ENCODE peak calls at places on chromosome 5, in four cellular contexts. One of them, this sample, is unnamed.
A peak's percentile ranks its signal among the peaks of the same experiment; 100 is the strongest.

GRCh38 chr5:104800440-104801048 is 1238.0 kb upstream of the NUDT12 start:
- DNase-seq in activated T-cell treated with anti-CD3 and anti-CD28 coated beads for 1 hour: no peak
- DNase-seq in kidney tubule cell: peak; percentile 5
- DNase-seq in spleen: no peak
- DNase-seq in this sample: no peak

GRCh38 chr5:168159425-168159824 is 132.0 kb upstream of the WWC1 start:
- DNase-seq in activated T-cell treated with anti-CD3 and anti-CD28 coated beads for 1 hour: no peak
- DNase-seq in kidney tubule cell: peak; percentile 76
- DNase-seq in spleen: no peak
- DNase-seq in this sample: no peak

GRCh38 chr5:83368835-83369234 is 102.7 kb upstream of the VCAN start:
- DNase-seq in activated T-cell treated with anti-CD3 and anti-CD28 coated beads for 1 hour: no peak
- DNase-seq in kidney tubule cell: no peak
- DNase-seq in spleen: no peak
- DNase-seq in this sample: peak; percentile 73

GRCh38 chr5:157951673-157952373 is 92.9 kb upstream of the CLINT1 start:
- DNase-seq in activated T-cell treated with anti-CD3 and anti-CD28 coated beads for 1 hour: no peak
- DNase-seq in kidney tubule cell: no peak
- DNase-seq in spleen: no peak
- DNase-seq in this sample: no peak

GRCh38 chr5:122029818-122030217 is 48.2 kb downstream of the LOX start:
- DNase-seq in activated T-cell treated with anti-CD3 and anti-CD28 coated beads for 1 hour: no peak
- DNase-seq in kidney tubule cell: no peak
- DNase-seq in spleen: no peak
- DNase-seq in this sample: no peak

GRCh38 chr5:44499381-44499780 is 110.2 kb upstream of the FGF10 start:
- DNase-seq in activated T-cell treated with anti-CD3 and anti-CD28 coated beads for 1 hour: no peak
- DNase-seq in kidney tubule cell: no peak
- DNase-seq in spleen: no peak
- DNase-seq in this sample: no peak

GRCh38 chr5:42750507-42750906 is 6.1 kb upstream of the CCDC152 start:
- DNase-seq in activated T-cell treated with anti-CD3 and anti-CD28 coated beads for 1 hour: no peak
- DNase-seq in kidney tubule cell: no peak
- DNase-seq in spleen: no peak
- DNase-seq in this sample: no peak

GRCh38 chr5:26569929-26570258 is 468.5 kb downstream of the CDH9 start:
- DNase-seq in activated T-cell treated with anti-CD3 and anti-CD28 coated beads for 1 hour: no peak
- DNase-seq in kidney tubule cell: no peak
- DNase-seq in spleen: no peak
- DNase-seq in this sample: no peak

GRCh38 chr5:163696270-163696887 is 191.0 kb downstream of the MAT2B start:
- DNase-seq in activated T-cell treated with anti-CD3 and anti-CD28 coated beads for 1 hour: no peak
- DNase-seq in kidney tubule cell: peak; percentile 75
- DNase-seq in spleen: no peak
- DNase-seq in this sample: peak; percentile 24

GRCh38 chr5:152051499-152052454 is 127.1 kb upstream of the GLRA1 start:
- DNase-seq in activated T-cell treated with anti-CD3 and anti-CD28 coated beads for 1 hour: no peak
- DNase-seq in kidney tubule cell: no peak
- DNase-seq in spleen: no peak
- DNase-seq in this sample: no peak

GRCh38 chr5:18553269-18553668 is 919.0 kb downstream of the TAF11L14 start:
- DNase-seq in activated T-cell treated with anti-CD3 and anti-CD28 coated beads for 1 hour: no peak
- DNase-seq in kidney tubule cell: peak; percentile 57
- DNase-seq in spleen: no peak
- DNase-seq in this sample: no peak

GRCh38 chr5:31496891-31497290 is 35.0 kb downstream of the DROSHA start:
- DNase-seq in activated T-cell treated with anti-CD3 and anti-CD28 coated beads for 1 hour: no peak
- DNase-seq in kidney tubule cell: no peak
- DNase-seq in spleen: no peak
- DNase-seq in this sample: no peak

GRCh38 chr5:167639213-167639612 is 652.2 kb upstream of the WWC1 start:
- DNase-seq in activated T-cell treated with anti-CD3 and anti-CD28 coated beads for 1 hour: no peak
- DNase-seq in kidney tubule cell: no peak
- DNase-seq in spleen: no peak
- DNase-seq in this sample: no peak

GRCh38 chr5:96876292-96876850 is at the start of gene ERAP2:
- DNase-seq in activated T-cell treated with anti-CD3 and anti-CD28 coated beads for 1 hour: no peak
- DNase-seq in kidney tubule cell: peak; percentile 65
- DNase-seq in spleen: no peak
- DNase-seq in this sample: no peak

GRCh38 chr5:116507051-116507537 is 67.5 kb downstream of the SEMA6A start:
- DNase-seq in activated T-cell treated with anti-CD3 and anti-CD28 coated beads for 1 hour: no peak
- DNase-seq in kidney tubule cell: no peak
- DNase-seq in spleen: no peak
- DNase-seq in this sample: no peak

GRCh38 chr5:72604111-72604792 is 97.0 kb upstream of the ZNF366 start:
- DNase-seq in activated T-cell treated with anti-CD3 and anti-CD28 coated beads for 1 hour: no peak
- DNase-seq in kidney tubule cell: no peak
- DNase-seq in spleen: no peak
- DNase-seq in this sample: no peak

GRCh38 chr5:61303348-61303747 is 28.7 kb upstream of the ZSWIM6 start:
- DNase-seq in activated T-cell treated with anti-CD3 and anti-CD28 coated beads for 1 hour: no peak
- DNase-seq in kidney tubule cell: no peak
- DNase-seq in spleen: no peak
- DNase-seq in this sample: no peak

GRCh38 chr5:120366047-120366446 is 98.1 kb upstream of the PRR16 start:
- DNase-seq in activated T-cell treated with anti-CD3 and anti-CD28 coated beads for 1 hour: no peak
- DNase-seq in kidney tubule cell: no peak
- DNase-seq in spleen: no peak
- DNase-seq in this sample: no peak

GRCh38 chr5:105849701-105850100 is 1821.0 kb downstream of the EFNA5 start:
- DNase-seq in activated T-cell treated with anti-CD3 and anti-CD28 coated beads for 1 hour: no peak
- DNase-seq in kidney tubule cell: no peak
- DNase-seq in spleen: no peak
- DNase-seq in this sample: no peak

GRCh38 chr5:74257645-74258328 is 382.7 kb downstream of the ENC1 start:
- DNase-seq in activated T-cell treated with anti-CD3 and anti-CD28 coated beads for 1 hour: no peak
- DNase-seq in kidney tubule cell: peak; percentile 55
- DNase-seq in spleen: peak; percentile 73
- DNase-seq in this sample: peak; percentile 87

GRCh38 chr5:174187481-174187880 is 142.0 kb downstream of the NSG2 start:
- DNase-seq in activated T-cell treated with anti-CD3 and anti-CD28 coated beads for 1 hour: no peak
- DNase-seq in kidney tubule cell: no peak
- DNase-seq in spleen: no peak
- DNase-seq in this sample: no peak

GRCh38 chr5:37955748-37956147 is 115.9 kb upstream of the GDNF start:
- DNase-seq in activated T-cell treated with anti-CD3 and anti-CD28 coated beads for 1 hour: no peak
- DNase-seq in kidney tubule cell: no peak
- DNase-seq in spleen: no peak
- DNase-seq in this sample: no peak

This sample was measured in GF-D8.